ENCODE peak calls at places on chromosomes 12 and 14, in eight cellular contexts. S is MM.1S, C is KBM-7, K is cardiac fibroblast, Q is hepatocyte, R is GM12864, V is PC-3, G is HS-5. Y is an unnamed sample.

GRCh38 chr12:22692964-22693555 is 68.1 kb downstream of the ETNK1 start:
- DNase-seq in S (no peak), C (no peak), K (no peak), Q (no peak), R (no peak), V (no peak), G (no peak), Y (no peak)

GRCh38 chr12:80553316-80553715 is 109.3 kb downstream of the PTPRQ start:
- DNase-seq in S (no peak), C (no peak), K (peak), Q (peak), R (no peak), V (peak), G (peak), Y (no peak)

GRCh38 chr12:123655420-123655819 is 15.5 kb upstream of the TCTN2 start:
- DNase-seq in S (no peak), C (no peak), K (no peak), Q (no peak), R (peak), V (no peak), G (no peak), Y (no peak)

GRCh38 chr14:68245146-68246073 is 425.8 kb downstream of the RAD51B start:
- DNase-seq in S (no peak), C (no peak), K (peak), Q (peak), R (no peak), V (no peak), G (no peak), Y (no peak)

GRCh38 chr14:91354979-91355685 is 62.5 kb downstream of the CCDC88C start:
- DNase-seq in S (peak), C (peak), K (no peak), Q (no peak), R (no peak), V (no peak), G (no peak), Y (no peak)

GRCh38 chr12:56257491-56258067 is 605 bp downstream of the ANKRD52 start:
- DNase-seq in S (no peak), C (peak), K (peak), Q (peak), R (no peak), V (peak), G (no peak), Y (no peak)

GRCh38 chr12:76820888-76821482 is 57.1 kb downstream of the ZDHHC17 start:
- DNase-seq in S (no peak), C (peak), K (peak), Q (peak), R (no peak), V (peak), G (peak), Y (peak)

GRCh38 chr12:78340406-78340805 is 509.7 kb downstream of the NAV3 start:
- DNase-seq in S (no peak), C (no peak), K (no peak), Q (no peak), R (no peak), V (no peak), G (no peak), Y (no peak)

GRCh38 chr14:93683241-93683640 is 105.0 kb downstream of the PRIMA1 start:
- DNase-seq in S (no peak), C (peak), K (peak), Q (no peak), R (peak), V (no peak), G (no peak), Y (no peak)

GRCh38 chr14:43471595-43471994 is 1035.5 kb downstream of the FSCB start:
- DNase-seq in S (no peak), C (no peak), K (no peak), Q (no peak), R (no peak), V (no peak), G (no peak), Y (no peak)

GRCh38 chr14:45089813-45090212 is 5.9 kb downstream of the PRPF39 start:
- DNase-seq in S (no peak), C (no peak), K (no peak), Q (no peak), R (no peak), V (peak), G (no peak), Y (no peak)

GRCh38 chr14:97033556-97034081 is 236.4 kb downstream of the VRK1 start:
- DNase-seq in S (no peak), C (no peak), K (no peak), Q (no peak), R (no peak), V (no peak), G (no peak), Y (no peak)

GRCh38 chr14:30034049-30034635 is 106.5 kb upstream of the PRKD1 start:
- DNase-seq in S (no peak), C (no peak), K (no peak), Q (no peak), R (no peak), V (no peak), G (peak), Y (no peak)

GRCh38 chr14:32593290-32593942 is 264.3 kb downstream of the AKAP6 start:
- DNase-seq in S (no peak), C (no peak), K (peak), Q (no peak), R (no peak), V (peak), G (peak), Y (no peak)

GRCh38 chr12:30975581-30975980 is 49.0 kb downstream of the TSPAN11 start:
- DNase-seq in S (no peak), C (no peak), K (no peak), Q (no peak), R (no peak), V (peak), G (no peak), Y (no peak)

GRCh38 chr12:65891219-65891618 is 66.9 kb downstream of the HMGA2 start:
- DNase-seq in S (no peak), C (peak), K (no peak), Q (no peak), R (no peak), V (peak), G (no peak), Y (no peak)

GRCh38 chr12:93884794-93885460 is 207.8 kb downstream of the CRADD start:
- DNase-seq in S (no peak), C (no peak), K (peak), Q (no peak), R (no peak), V (no peak), G (no peak), Y (no peak)

GRCh38 chr12:78938341-78939084 is 73.9 kb downstream of the SYT1 start:
- DNase-seq in S (no peak), C (no peak), K (no peak), Q (no peak), R (no peak), V (peak), G (no peak), Y (no peak)

GRCh38 chr12:26156996-26157395 is 32.2 kb upstream of the BHLHE41 start:
- DNase-seq in S (no peak), C (no peak), K (no peak), Q (peak), R (no peak), V (no peak), G (no peak), Y (no peak)

GRCh38 chr12:64145226-64145625 is 76.9 kb downstream of the KICS2 start:
- DNase-seq in S (no peak), C (no peak), K (no peak), Q (no peak), R (no peak), V (no peak), G (no peak), Y (no peak)

GRCh38 chr12:120230326-120230973 is 29.5 kb upstream of the RPLP0 start:
- DNase-seq in S (no peak), C (no peak), K (peak), Q (peak), R (no peak), V (peak), G (peak), Y (no peak)

GRCh38 chr12:89261210-89261609 is 91.1 kb downstream of the DUSP6 start:
- DNase-seq in S (no peak), C (no peak), K (no peak), Q (no peak), R (no peak), V (no peak), G (no peak), Y (no peak)

GRCh38 chr12:32049956-32050355 is 56.7 kb upstream of the BICD1 start:
- DNase-seq in S (no peak), C (no peak), K (no peak), Q (no peak), R (no peak), V (no peak), G (no peak), Y (no peak)

GRCh38 chr12:124466200-124467128 is 100.9 kb downstream of the NCOR2 start:
- DNase-seq in S (no peak), C (peak), K (peak), Q (no peak), R (peak), V (no peak), G (no peak), Y (no peak)

GRCh38 chr12:52633383-52633782 is 15.0 kb upstream of the KRT73 start:
- DNase-seq in S (peak), C (peak), K (no peak), Q (no peak), R (no peak), V (no peak), G (no peak), Y (no peak)

GRCh38 chr12:88052686-88053085 is 23.5 kb upstream of the C12orf50 start:
- DNase-seq in S (peak), C (peak), K (peak), Q (peak), R (no peak), V (peak), G (no peak), Y (peak)